ENCODE peak calls at places on chromosome 22, in nine cellular contexts. B is NCI-H2081 treated with DMSO at 0.1 percent for 48 hours; X is hypothalamus; W is EL; E is astrocyte of the hippocampus; D is skeletal muscle cell; K is stimulated activated CD8-positive, alpha-beta memory T cell treated with anti-CD3 and anti-CD28 coated beads, Interleukin-15, amount 100 ng/mL, for 4 hours; V is NCI-H1930; O is OCI-LY7. I is an unnamed sample.

GRCh38 chr22:49210606-49211005 is 617.1 kb downstream of the BRD1 start:
- DNase-seq in B (no peak), X (no peak), W (no peak), E (no peak), D (no peak), K (no peak), V (no peak), O (no peak), I (no peak)

GRCh38 chr22:20922141-20922751 is 5.0 kb downstream of the CRKL start:
- DNase-seq in B (no peak), X (no peak), W (peak), E (no peak), D (no peak), K (no peak), V (no peak), O (no peak), I (no peak)

GRCh38 chr22:40024201-40025061 is 29.7 kb downstream of the FAM83F start:
- DNase-seq in B (no peak), X (peak), W (peak), E (peak), D (no peak), K (peak), V (peak), O (peak), I (peak)

GRCh38 chr22:47163481-47163875 is 401.0 kb downstream of the TBC1D22A start:
- DNase-seq in B (no peak), X (no peak), W (no peak), E (no peak), D (no peak), K (no peak), V (no peak), O (no peak), I (peak)

GRCh38 chr22:28874061-28874460 is 9.3 kb upstream of the ZNRF3 start:
- DNase-seq in B (no peak), X (no peak), W (no peak), E (no peak), D (no peak), K (no peak), V (no peak), O (no peak), I (no peak)

GRCh38 chr22:41699264-41700104 is at the start of gene MEI1:
- DNase-seq in B (no peak), X (peak), W (no peak), E (peak), D (peak), K (peak), V (no peak), O (no peak), I (peak)

GRCh38 chr22:29208502-29208862 is 2.8 kb downstream of the EMID1 start:
- DNase-seq in B (no peak), X (no peak), W (no peak), E (no peak), D (no peak), K (no peak), V (no peak), O (no peak), I (no peak)

GRCh38 chr22:36928826-36929535 is 15.6 kb downstream of the CSF2RB start:
- DNase-seq in B (no peak), X (no peak), W (peak), E (no peak), D (no peak), K (no peak), V (no peak), O (no peak), I (no peak)

GRCh38 chr22:41917906-41918791 is 3.3 kb upstream of the SHISA8 start:
- DNase-seq in B (no peak), X (peak), W (peak), E (peak), D (peak), K (no peak), V (no peak), O (peak), I (peak)

GRCh38 chr22:39947488-39948216 is 12.5 kb upstream of the TMA7B start:
- DNase-seq in B (no peak), X (no peak), W (no peak), E (no peak), D (no peak), K (no peak), V (no peak), O (no peak), I (no peak)